ENCODE peak calls at places on chromosome 16, in four cellular contexts. N, I, D and X are unnamed samples.
A peak's percentile ranks its signal among the peaks of the same experiment; 100 is the strongest.

GRCh38 chr16:55825115-55825728 is 7.7 kb downstream of the CES1 start:
- DNase-seq in D (no peak), N (no peak), I (no peak), X (no peak)

GRCh38 chr16:85438981-85439639 is 174.0 kb upstream of the GSE1 start:
- DNase-seq in N (no peak), I (no peak), D (no peak), X (no peak)

GRCh38 chr16:85650864-85651811 is 37.6 kb downstream of the GINS2 start:
- DNase-seq in D (peak; percentile 71), I (no peak), N (peak; percentile 53), X (no peak)

GRCh38 chr16:9408297-9408696 is 316.9 kb downstream of the HAPSTR1 start:
- DNase-seq in D (no peak), N (no peak), I (no peak), X (no peak)

GRCh38 chr16:49181812-49182211 is 99.8 kb downstream of the CBLN1 start:
- DNase-seq in I (no peak), D (no peak), N (no peak), X (no peak)

GRCh38 chr16:53504665-53505064 is 1.7 kb upstream of the AKTIP start:
- DNase-seq in D (no peak), N (no peak), I (no peak), X (no peak)

GRCh38 chr16:23324727-23325126 is 22.6 kb downstream of the SCNN1B start:
- DNase-seq in I (no peak), N (peak; percentile 21), D (peak; percentile 66), X (peak; percentile 68)

GRCh38 chr16:11752856-11753255 is 10.2 kb upstream of the TXNDC11 start:
- DNase-seq in I (no peak), N (no peak), D (no peak), X (no peak)

GRCh38 chr16:21283521-21284289 is 5.6 kb upstream of the CRYM start:
- DNase-seq in N (peak; percentile 17), I (peak; percentile 56), D (peak; percentile 71), X (peak; percentile 67)

GRCh38 chr16:22315979-22316378 is 18.8 kb downstream of the POLR3E start:
- DNase-seq in N (no peak), I (no peak), D (no peak), X (no peak)

GRCh38 chr16:19490619-19491018 is 31.3 kb downstream of the GDE1 start:
- DNase-seq in N (no peak), I (no peak), D (no peak), X (no peak)

GRCh38 chr16:57384248-57385070 is 12.2 kb downstream of the CX3CL1 start:
- DNase-seq in I (no peak), D (peak; percentile 45), N (no peak), X (peak; percentile 62)

GRCh38 chr16:49523435-49524159 is 150.0 kb downstream of the C16orf78 start:
- DNase-seq in N (no peak), I (no peak), D (no peak), X (no peak)

GRCh38 chr16:22381392-22381791 is 7.0 kb upstream of the CDR2 start:
- DNase-seq in D (no peak), I (no peak), N (no peak), X (no peak)

GRCh38 chr16:14672403-14672971 is 21.6 kb downstream of the PLA2G10 start:
- DNase-seq in N (peak; percentile 66), D (no peak), I (no peak), X (no peak)

GRCh38 chr16:50228364-50228868 is 37.9 kb upstream of the ADCY7 start:
- DNase-seq in N (no peak), D (no peak), I (no peak), X (no peak)

GRCh38 chr16:65285128-65286120 is 163.6 kb upstream of the CDH11 start:
- DNase-seq in N (no peak), D (peak; percentile 65), I (no peak), X (no peak)

GRCh38 chr16:84841787-84842300 is 22.1 kb downstream of the CRISPLD2 start:
- DNase-seq in I (no peak), N (peak; percentile 73), D (no peak), X (peak; percentile 67)

GRCh38 chr16:59249049-59249448 is 514.9 kb upstream of the GOT2 start:
- DNase-seq in N (no peak), D (no peak), I (no peak), X (no peak)

GRCh38 chr16:19068237-19068815 is 912 bp downstream of the COQ7 start:
- DNase-seq in N (peak; percentile 10), D (no peak), I (no peak), X (no peak)

GRCh38 chr16:14454391-14454790 is 175.7 kb downstream of the PARN start:
- DNase-seq in N (no peak), D (no peak), I (no peak), X (no peak)

GRCh38 chr16:69482410-69482951 is 58.1 kb downstream of the CYB5B start:
- DNase-seq in D (peak; percentile 87), I (no peak), N (peak; percentile 8), X (no peak)

GRCh38 chr16:11609474-11610120 is 22.9 kb upstream of the LITAF start:
- DNase-seq in I (no peak), N (no peak), D (no peak), X (no peak)

GRCh38 chr16:54931041-54931756 is 534 bp downstream of the IRX5 start:
- DNase-seq in I (peak; percentile 20), N (peak; percentile 18), D (peak; percentile 54), X (no peak)

GRCh38 chr16:66933776-66934137 is 445 bp downstream of the CIAO2B start:
- DNase-seq in D (no peak), N (no peak), I (peak; percentile 55), X (no peak)

GRCh38 chr16:3465301-3465700 is 21.8 kb downstream of the NAA60 start:
- DNase-seq in D (no peak), I (no peak), N (no peak), X (no peak)

GRCh38 chr16:5615868-5616642 is 518.5 kb upstream of the EEF2KMT start:
- DNase-seq in D (peak; percentile 47), N (peak; percentile 44), I (peak; percentile 58), X (no peak)

GRCh38 chr16:73142995-73143394 is 95.1 kb upstream of the ZFHX3 start:
- DNase-seq in I (no peak), N (no peak), D (no peak), X (no peak)
- H3K4me1 ChIP-seq in I (no peaks in the 10 kb centered on the region), N (peaks cover 6% of the 10 kb centered on the region), D (no peaks in the 10 kb centered on the region), X (no peaks in the 10 kb centered on the region)

DNA sequence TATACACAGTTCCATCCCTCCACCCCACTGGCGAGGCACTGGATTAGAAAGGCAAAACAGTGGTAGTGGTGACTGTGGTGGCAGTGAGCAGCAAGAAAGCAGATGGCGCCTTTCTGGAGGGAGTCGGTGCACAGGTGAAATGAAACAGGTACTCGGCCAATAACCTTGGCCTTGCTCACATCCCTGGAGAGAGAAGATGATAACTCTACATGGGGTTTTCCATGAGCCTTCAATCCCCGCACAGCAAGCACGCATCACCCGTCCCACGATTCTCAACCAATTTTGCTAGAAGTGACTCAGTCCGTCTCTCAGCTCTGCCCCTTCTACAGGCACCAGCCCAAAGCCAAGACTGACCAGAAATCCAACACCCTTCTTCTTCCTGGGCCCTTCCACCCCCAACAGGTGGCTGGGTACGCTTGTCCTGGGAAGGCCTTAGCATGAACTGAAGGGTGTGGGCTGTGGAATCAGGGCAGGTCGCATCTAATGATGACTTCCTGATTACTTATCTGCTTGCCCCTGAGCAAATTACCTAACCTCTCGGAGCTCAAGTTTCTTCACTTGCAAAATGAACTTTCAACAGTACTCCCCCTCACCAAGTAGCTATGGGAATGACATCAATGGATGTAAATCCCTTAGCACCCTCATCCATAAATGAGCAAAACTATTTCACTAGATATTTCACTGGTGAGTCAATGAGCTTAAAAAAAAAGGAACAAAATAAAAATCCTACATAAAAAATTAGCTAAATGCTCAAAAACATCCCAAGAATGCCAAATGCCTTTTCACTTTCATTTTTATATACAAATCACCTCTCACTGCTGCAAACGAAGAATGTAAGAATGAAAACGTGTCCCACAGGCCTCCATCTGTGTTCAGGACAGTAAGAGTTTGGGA is 18.0 kb downstream of the XPO6 start:
- DNase-seq in N (no peak), D (no peak), I (no peak), X (no peak)
- TF ChIP-seq POLR2A in N (no peak), D (no peak), I (no peak), X (no peak)

GRCh38 chr16:89168381-89169189 is 3.0 kb upstream of the CDH15 start:
- DNase-seq in D (no peak), N (no peak), I (no peak), X (no peak)

GRCh38 chr16:89169778-89170177 is 1.8 kb upstream of the CDH15 start:
- DNase-seq in I (no peak), D (no peak), N (no peak), X (no peak)

GRCh38 chr16:89166696-89167424 is 4.7 kb upstream of the CDH15 start:
- DNase-seq in D (no peak), I (no peak), N (no peak), X (no peak)

GRCh38 chr16:89164847-89165684 is 6.5 kb upstream of the CDH15 start:
- DNase-seq in D (no peak), I (no peak), N (no peak), X (no peak)

GRCh38 chr16:89167425-89167941 is 4.1 kb upstream of the CDH15 start:
- DNase-seq in N (peak; percentile 85), D (peak; percentile 90), I (peak; percentile 77), X (peak; percentile 90)
- TF ChIP-seq CTCF in N (peak; percentile 83), D (peak; percentile 67), I (peak; percentile 90), X (peak; percentile 90)

GRCh38 chr16:878071-878784 is 77.7 kb upstream of the GNG13 start:
- DNase-seq in D (no peak), I (peak; percentile 63), N (no peak), X (peak; percentile 50)
- H3K4me1 ChIP-seq in D (no peaks in the 10 kb centered on the region), I (no peaks in the 10 kb centered on the region), N (no peaks in the 10 kb centered on the region), X (no peaks in the 10 kb centered on the region)